ENCODE peak calls at places on chromosomes 7 and 10, in eight cellular contexts. Y, E, P, F, X, Z, L and K are unnamed samples.

GRCh38 chr10:77590344-77591237 is 47.0 kb downstream of the KCNMA1 start:
- DNase-seq in L (no peak), E (peak; percentile 72), P (peak; percentile 49), Z (no peak), Y (no peak), X (no peak), F (no peak), K (no peak)

GRCh38 chr7:123639646-123640045 is 16.0 kb upstream of the LMOD2 start:
- DNase-seq in F (no peak), E (no peak), L (no peak), Z (no peak), P (no peak), X (no peak), Y (no peak), K (no peak)

GRCh38 chr10:104589431-104589830 is 51.7 kb upstream of the SORCS3 start:
- DNase-seq in E (no peak), P (no peak), Y (peak; percentile 5), L (no peak), X (no peak), Z (no peak), F (no peak), K (no peak)

GRCh38 chr7:28258240-28258639 is 77.6 kb upstream of the JAZF1 start:
- DNase-seq in F (no peak), Z (no peak), L (no peak), X (no peak), Y (no peak), P (no peak), E (no peak), K (no peak)

GRCh38 chr7:19181634-19182033 is 36.4 kb upstream of the FERD3L start:
- DNase-seq in E (no peak), F (no peak), X (no peak), L (no peak), P (no peak), Z (no peak), Y (no peak), K (no peak)

GRCh38 chr10:104297697-104298660 is 29.0 kb downstream of the GSTO2 start:
- DNase-seq in Y (peak; percentile 59), F (peak; percentile 94), Z (no peak), P (no peak), X (no peak), L (peak; percentile 26), E (no peak), K (no peak)

GRCh38 chr10:1372212-1372611 is 316.0 kb downstream of the WDR37 start:
- DNase-seq in Y (no peak), E (no peak), F (no peak), L (no peak), Z (no peak), X (no peak), P (no peak), K (no peak)

GRCh38 chr7:151243411-151244155 is 4.9 kb downstream of the SMARCD3 start:
- DNase-seq in X (peak; percentile 43), L (no peak), P (no peak), Z (no peak), Y (no peak), F (peak; percentile 55), E (no peak), K (peak; percentile 37)

GRCh38 chr10:104657458-104657857 is 16.4 kb downstream of the SORCS3 start:
- DNase-seq in L (no peak), X (no peak), P (no peak), E (no peak), Z (no peak), F (no peak), Y (no peak), K (no peak)

GRCh38 chr10:77493851-77494788 is 143.5 kb downstream of the KCNMA1 start:
- DNase-seq in L (no peak), Y (peak; percentile 62), X (no peak), F (peak; percentile 79), P (no peak), E (no peak), Z (no peak), K (no peak)

GRCh38 chr7:55249332-55249731 is 115.8 kb upstream of the LANCL2 start:
- DNase-seq in Y (no peak), F (no peak), E (no peak), P (no peak), Z (no peak), X (no peak), L (no peak), K (no peak)

GRCh38 chr7:90903856-90904255 is 307.7 kb downstream of the CDK14 start:
- DNase-seq in X (no peak), F (peak; percentile 61), Y (no peak), E (no peak), Z (no peak), L (no peak), P (no peak), K (no peak)

GRCh38 chr7:80918909-80919721 is at the start of gene SEMA3C:
- DNase-seq in X (peak; percentile 94), P (peak; percentile 80), E (peak; percentile 84), Z (peak; percentile 78), L (peak; percentile 90), Y (peak; percentile 98), F (peak; percentile 95), K (peak; percentile 96)

GRCh38 chr7:80918406-80918805 is 445 bp downstream of the SEMA3C start:
- DNase-seq in X (no peak), P (no peak), L (no peak), E (no peak), Z (no peak), Y (peak; percentile 41), F (peak; percentile 69), K (no peak)

GRCh38 chr7:80921130-80921529 is 2.3 kb upstream of the SEMA3C start:
- DNase-seq in Z (no peak), E (no peak), Y (peak; percentile 45), P (no peak), L (no peak), F (no peak), X (no peak), K (no peak)

GRCh38 chr7:80922254-80923049 is 3.6 kb upstream of the SEMA3C start:
- DNase-seq in E (peak; percentile 27), P (no peak), F (no peak), L (no peak), Y (no peak), X (no peak), Z (no peak), K (no peak)

DNA sequence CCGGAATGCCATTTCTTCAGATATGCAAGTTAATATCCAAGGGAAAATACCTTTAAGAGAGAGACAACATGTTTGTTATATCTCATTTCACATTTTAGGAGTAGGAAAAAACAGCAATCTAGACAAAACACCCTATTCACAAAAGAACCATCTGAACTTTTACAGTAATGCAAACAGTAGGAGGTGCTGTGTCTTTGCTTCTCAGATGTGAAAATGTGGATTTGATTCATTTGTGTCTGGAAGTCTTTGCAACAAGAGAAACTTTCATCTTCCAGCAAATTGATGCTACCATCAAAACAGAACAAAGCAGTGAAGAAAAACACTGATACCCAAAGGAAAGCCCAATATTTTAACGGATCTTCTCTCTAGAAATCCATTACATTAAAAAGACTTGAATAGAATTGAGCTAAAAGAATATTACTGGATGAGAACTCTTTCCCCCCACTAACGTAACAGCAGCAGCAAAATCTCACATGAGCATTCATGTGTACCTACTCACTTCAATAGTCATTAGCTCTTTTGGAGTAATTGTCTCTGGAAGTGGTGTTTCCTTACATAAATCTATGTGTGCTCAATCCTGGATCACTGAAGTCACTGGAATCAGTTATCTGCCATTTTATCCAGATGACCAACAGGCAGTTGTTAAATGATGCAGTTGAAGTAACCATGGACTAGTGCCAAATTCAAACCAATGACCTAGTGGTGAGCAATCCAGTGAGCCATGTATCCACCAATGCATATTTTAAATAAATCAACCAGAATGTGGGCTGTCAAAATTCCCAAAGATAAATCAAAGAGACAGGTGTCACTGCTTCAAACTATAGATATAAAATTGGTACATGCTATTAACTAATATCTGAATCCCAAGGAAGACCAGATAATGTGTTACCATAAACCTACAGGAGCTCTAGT is 1.8 kb downstream of the SEMA3C start:
- DNase-seq in X (no peak), F (no peak), Z (no peak), L (no peak), P (no peak), Y (peak; percentile 64), E (no peak), K (no peak)
- H3K4me1 ChIP-seq in X (peaks cover 25% of the 10 kb centered on the region), F (no peaks in the 10 kb centered on the region), Z (no peaks in the 10 kb centered on the region), L (peaks cover 29% of the 10 kb centered on the region), P (no peaks in the 10 kb centered on the region), Y (peaks cover 4% of the 10 kb centered on the region), E (peaks cover 16% of the 10 kb centered on the region), K (no peaks in the 10 kb centered on the region)

GRCh38 chr7:66306243-66306642 is 101.1 kb downstream of the TPST1 start:
- DNase-seq in Y (no peak), X (no peak), P (peak; percentile 32), Z (no peak), F (no peak), E (peak; percentile 47), L (no peak), K (no peak)
- H3K4me1 ChIP-seq in Y (no peaks in the 10 kb centered on the region), X (peaks cover 28% of the 10 kb centered on the region), P (peaks cover 62% of the 10 kb centered on the region), Z (no peaks in the 10 kb centered on the region), F (peaks cover 33% of the 10 kb centered on the region), E (peaks cover 77% of the 10 kb centered on the region), L (peaks cover 8% of the 10 kb centered on the region), K (peaks cover 11% of the 10 kb centered on the region)

GRCh38 chr10:60390224-60390626 is 550 bp upstream of the ANK3 start:
- DNase-seq in Z (no peak), E (no peak), Y (peak; percentile 27), P (no peak), L (no peak), F (no peak), X (no peak), K (no peak)
- H3K4me1 ChIP-seq in Z (peaks cover under 1% of the 10 kb centered on the region), E (no peaks in the 10 kb centered on the region), Y (peaks cover 13% of the 10 kb centered on the region), P (no peaks in the 10 kb centered on the region), L (peaks cover 3% of the 10 kb centered on the region), F (peaks cover 20% of the 10 kb centered on the region), X (peaks cover 11% of the 10 kb centered on the region), K (peaks cover 7% of the 10 kb centered on the region)

GRCh38 chr10:132405463-132405991 is 8.5 kb downstream of the PWWP2B start:
- DNase-seq in Z (no peak), X (peak; percentile 49), F (no peak), L (no peak), P (no peak), E (no peak), Y (no peak), K (peak; percentile 80)

GRCh38 chr10:132406181-132406580 is 9.2 kb downstream of the PWWP2B start:
- DNase-seq in L (no peak), X (peak; percentile 41), F (no peak), E (no peak), Y (no peak), Z (no peak), P (no peak), K (peak; percentile 63)

GRCh38 chr10:132403511-132404168 is 6.6 kb downstream of the PWWP2B start:
- DNase-seq in X (peak; percentile 52), Y (no peak), Z (no peak), L (no peak), F (peak; percentile 43), E (peak; percentile 63), P (peak; percentile 35), K (peak; percentile 74)

GRCh38 chr10:132404169-132404880 is 7.3 kb downstream of the PWWP2B start:
- DNase-seq in Z (no peak), E (peak; percentile 56), Y (no peak), P (peak; percentile 23), X (peak; percentile 34), F (peak; percentile 51), L (no peak), K (peak; percentile 62)

DNA sequence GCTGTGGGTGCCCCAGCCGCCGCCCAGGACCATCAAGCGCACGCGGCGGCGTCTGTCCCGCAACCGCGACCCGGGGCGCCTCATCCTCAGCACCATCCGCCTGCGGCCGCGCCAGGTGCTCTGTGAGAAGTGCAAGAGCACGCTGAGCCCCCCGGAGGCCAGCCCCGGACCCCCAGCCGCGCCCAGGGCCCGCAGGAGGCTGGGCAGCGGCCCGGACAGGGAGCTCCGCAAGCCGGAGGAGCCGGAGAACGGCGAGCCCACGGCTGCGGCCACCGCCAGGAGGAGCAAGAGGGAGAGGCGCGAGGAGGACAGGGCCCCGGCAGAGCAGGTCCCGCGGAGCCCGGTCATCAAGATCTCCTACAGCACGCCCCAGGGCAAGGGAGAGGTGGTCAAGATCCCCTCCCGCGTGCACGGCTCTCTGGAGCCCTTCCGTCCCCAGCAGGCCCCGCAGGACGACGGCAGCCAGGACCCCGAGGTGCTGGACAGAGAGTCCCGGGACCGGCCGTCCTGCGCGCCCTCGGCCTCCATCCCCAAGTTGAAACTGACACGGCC is 8.0 kb downstream of the PWWP2B start:
- DNase-seq in E (no peak), F (peak; percentile 88), X (peak; percentile 41), L (no peak), P (no peak), Z (no peak), Y (no peak), K (peak; percentile 64)
- H3K4me1 ChIP-seq in E (peaks cover 96% of the 10 kb centered on the region), F (no peaks in the 10 kb centered on the region), X (peaks cover 56% of the 10 kb centered on the region), L (peaks cover 53% of the 10 kb centered on the region), P (peaks cover 65% of the 10 kb centered on the region), Z (peaks cover 44% of the 10 kb centered on the region), Y (peaks cover 26% of the 10 kb centered on the region), K (peaks cover 49% of the 10 kb centered on the region)